ENCODE peak calls at places on chromosome 19, in seven cellular contexts. N is endodermal cell; Y is CD8-positive, alpha-beta T cell; P is right lobe of liver; L is GM20000; I is left ventricle myocardium inferior; D is heart right ventricle. M is an unnamed sample.

GRCh38 chr19:41535029-41535622 is 40.8 kb upstream of the CEACAM21 start:
- DNase-seq in N (no peak), Y (no peak), P (no peak), L (no peak), I (no peak), D (no peak), M (peak)

GRCh38 chr19:30149300-30149699 is 207.3 kb downstream of the URI1 start:
- DNase-seq in N (no peak), Y (no peak), P (no peak), L (no peak), I (no peak), D (no peak), M (no peak)

GRCh38 chr19:18477042-18477760 is 39.3 kb upstream of the ISYNA1 start:
- DNase-seq in N (no peak), Y (no peak), P (no peak), L (no peak), I (no peak), D (no peak), M (no peak)

GRCh38 chr19:53019684-53020083 is 6.0 kb downstream of the ERVV-1 start:
- DNase-seq in N (peak), Y (no peak), P (no peak), L (no peak), I (no peak), D (no peak), M (no peak)

GRCh38 chr19:5046339-5047039 is 77.6 kb downstream of the KDM4B start:
- DNase-seq in N (no peak), Y (no peak), P (no peak), L (no peak), I (no peak), D (no peak), M (no peak)

GRCh38 chr19:2110822-2111221 is 14.1 kb downstream of the IZUMO4 start:
- DNase-seq in N (peak), Y (no peak), P (no peak), L (no peak), I (no peak), D (no peak), M (no peak)

GRCh38 chr19:35288331-35288730 is 3.6 kb upstream of the MAG start:
- DNase-seq in N (no peak), Y (no peak), P (no peak), L (no peak), I (no peak), D (no peak), M (no peak)

GRCh38 chr19:14561832-14562351 is 10.0 kb downstream of the NDUFB7 start:
- DNase-seq in N (peak), Y (no peak), P (peak), L (peak), I (peak), D (peak), M (peak)

GRCh38 chr19:3818479-3818878 is 32.3 kb upstream of the MATK start:
- DNase-seq in N (no peak), Y (no peak), P (no peak), L (no peak), I (no peak), D (no peak), M (no peak)

GRCh38 chr19:27858981-27859581 is 1353.9 kb downstream of the UQCRFS1 start:
- DNase-seq in N (no peak), Y (no peak), P (no peak), L (no peak), I (no peak), D (no peak), M (no peak)

GRCh38 chr19:18397242-18398202 is at the start of gene LRRC25:
- DNase-seq in N (peak), Y (no peak), P (peak), L (peak), I (peak), D (peak), M (peak)

GRCh38 chr19:17420267-17420924 is 549 bp downstream of the MVB12A start:
- DNase-seq in N (peak), Y (peak), P (peak), L (peak), I (peak), D (peak), M (peak)

GRCh38 chr19:7142771-7143170 is 73.3 kb downstream of the ZNF557 start:
- DNase-seq in N (no peak), Y (no peak), P (no peak), L (no peak), I (no peak), D (no peak), M (no peak)

GRCh38 chr19:38583219-38583984 is 34.4 kb downstream of the MAP4K1 start:
- DNase-seq in N (no peak), Y (no peak), P (no peak), L (peak), I (no peak), D (no peak), M (peak)

GRCh38 chr19:53158119-53158656 is 665 bp downstream of the ZNF347 start:
- DNase-seq in N (peak), Y (peak), P (peak), L (peak), I (peak), D (peak), M (peak)

GRCh38 chr19:15223649-15224371 is 8.4 kb downstream of the EPHX3 start:
- DNase-seq in N (peak), Y (no peak), P (no peak), L (no peak), I (no peak), D (no peak), M (no peak)

GRCh38 chr19:18020212-18021067 is 12.5 kb downstream of the ARRDC2 start:
- DNase-seq in N (no peak), Y (no peak), P (peak), L (no peak), I (peak), D (peak), M (no peak)

GRCh38 chr19:52943884-52944643 is 18.6 kb downstream of the ZNF816 start:
- DNase-seq in N (peak), Y (no peak), P (no peak), L (no peak), I (no peak), D (no peak), M (no peak)

GRCh38 chr19:42229263-42229854 is 9.2 kb downstream of the ZNF526 start:
- DNase-seq in N (no peak), Y (no peak), P (no peak), L (no peak), I (no peak), D (no peak), M (no peak)

GRCh38 chr19:54158812-54159351 is 639 bp downstream of the LENG1 start:
- DNase-seq in N (no peak), Y (no peak), P (no peak), L (peak), I (no peak), D (no peak), M (peak)

GRCh38 chr19:6204212-6204611 is 68.7 kb downstream of the ACSBG2 start:
- DNase-seq in N (no peak), Y (no peak), P (no peak), L (no peak), I (no peak), D (no peak), M (no peak)

GRCh38 chr19:58035863-58036262 is 2.0 kb downstream of the ZSCAN1 start:
- DNase-seq in N (no peak), Y (no peak), P (no peak), L (no peak), I (no peak), D (no peak), M (no peak)

GRCh38 chr19:18514800-18515682 is 6.8 kb downstream of the ELL start:
- DNase-seq in N (no peak), Y (peak), P (peak), L (no peak), I (peak), D (peak), M (no peak)

GRCh38 chr19:35592226-35592625 is 6.3 kb downstream of the PMIS2 start:
- DNase-seq in N (peak), Y (no peak), P (no peak), L (peak), I (no peak), D (no peak), M (peak)

GRCh38 chr19:38705197-38706019 is 38.9 kb downstream of the CAPN12 start:
- DNase-seq in N (no peak), Y (no peak), P (no peak), L (no peak), I (peak), D (peak), M (no peak)

GRCh38 chr19:52217576-52217975 is 27.7 kb downstream of the PPP2R1A start:
- DNase-seq in N (peak), Y (no peak), P (no peak), L (no peak), I (no peak), D (no peak), M (no peak)

GRCh38 chr19:17220207-17220758 is 5.1 kb downstream of the USE1 start:
- DNase-seq in N (no peak), Y (no peak), P (no peak), L (no peak), I (no peak), D (no peak), M (no peak)

GRCh38 chr19:7928741-7929701 is 3.1 kb upstream of the CTXN1 start:
- DNase-seq in N (peak), Y (peak), P (peak), L (peak), I (no peak), D (no peak), M (peak)

GRCh38 chr19:23118400-23118799 is 1.6 kb downstream of the ZNF730 start:
- DNase-seq in N (no peak), Y (no peak), P (no peak), L (no peak), I (no peak), D (no peak), M (no peak)

GRCh38 chr19:11273288-11273687 is 11.0 kb upstream of the DOCK6 start:
- DNase-seq in N (no peak), Y (no peak), P (no peak), L (no peak), I (no peak), D (no peak), M (no peak)

GRCh38 chr19:43574424-43575155 is 737 bp downstream of the XRCC1 start:
- DNase-seq in N (no peak), Y (no peak), P (no peak), L (no peak), I (no peak), D (no peak), M (no peak)

GRCh38 chr19:11534538-11534937 is 4.1 kb upstream of the CNN1 start:
- DNase-seq in N (no peak), Y (no peak), P (no peak), L (no peak), I (no peak), D (no peak), M (no peak)

GRCh38 chr19:40811478-40812341 is 12.7 kb downstream of the EGLN2 start:
- DNase-seq in N (peak), Y (peak), P (no peak), L (no peak), I (no peak), D (no peak), M (no peak)

GRCh38 chr19:52734340-52734892 is 428 bp downstream of the ZNF611 start:
- DNase-seq in N (peak), Y (no peak), P (peak), L (peak), I (peak), D (peak), M (peak)

GRCh38 chr19:36528921-36529518 is 949 bp upstream of the ZNF260 start:
- DNase-seq in N (peak), Y (peak), P (no peak), L (peak), I (no peak), D (no peak), M (peak)

GRCh38 chr19:55176116-55176515 is 4.0 kb downstream of the SYT5 start:
- DNase-seq in N (no peak), Y (no peak), P (no peak), L (no peak), I (no peak), D (no peak), M (no peak)

GRCh38 chr19:57803594-57804325 is 11.0 kb downstream of the ZNF552 start:
- DNase-seq in N (peak), Y (no peak), P (peak), L (no peak), I (no peak), D (no peak), M (no peak)

GRCh38 chr19:53908106-53908932 is 759 bp upstream of the CACNG7 start:
- DNase-seq in N (peak), Y (peak), P (no peak), L (peak), I (no peak), D (peak), M (peak)

GRCh38 chr19:46043519-46043918 is 2.7 kb upstream of the IGFL4 start:
- DNase-seq in N (no peak), Y (no peak), P (no peak), L (no peak), I (no peak), D (no peak), M (no peak)
- TF ChIP-seq CTCF in N (no peak), Y (no peak), P (no peak), L (no peak), I (no peak), D (no peak), M (no peak)

GRCh38 chr19:50162988-50163387 is at the start of gene IZUMO2:
- DNase-seq in N (peak), Y (no peak), P (no peak), L (no peak), I (no peak), D (no peak), M (no peak)
- TF ChIP-seq CTCF in N (peak), Y (no peak), P (no peak), L (no peak), I (no peak), D (no peak), M (no peak)

DNA sequence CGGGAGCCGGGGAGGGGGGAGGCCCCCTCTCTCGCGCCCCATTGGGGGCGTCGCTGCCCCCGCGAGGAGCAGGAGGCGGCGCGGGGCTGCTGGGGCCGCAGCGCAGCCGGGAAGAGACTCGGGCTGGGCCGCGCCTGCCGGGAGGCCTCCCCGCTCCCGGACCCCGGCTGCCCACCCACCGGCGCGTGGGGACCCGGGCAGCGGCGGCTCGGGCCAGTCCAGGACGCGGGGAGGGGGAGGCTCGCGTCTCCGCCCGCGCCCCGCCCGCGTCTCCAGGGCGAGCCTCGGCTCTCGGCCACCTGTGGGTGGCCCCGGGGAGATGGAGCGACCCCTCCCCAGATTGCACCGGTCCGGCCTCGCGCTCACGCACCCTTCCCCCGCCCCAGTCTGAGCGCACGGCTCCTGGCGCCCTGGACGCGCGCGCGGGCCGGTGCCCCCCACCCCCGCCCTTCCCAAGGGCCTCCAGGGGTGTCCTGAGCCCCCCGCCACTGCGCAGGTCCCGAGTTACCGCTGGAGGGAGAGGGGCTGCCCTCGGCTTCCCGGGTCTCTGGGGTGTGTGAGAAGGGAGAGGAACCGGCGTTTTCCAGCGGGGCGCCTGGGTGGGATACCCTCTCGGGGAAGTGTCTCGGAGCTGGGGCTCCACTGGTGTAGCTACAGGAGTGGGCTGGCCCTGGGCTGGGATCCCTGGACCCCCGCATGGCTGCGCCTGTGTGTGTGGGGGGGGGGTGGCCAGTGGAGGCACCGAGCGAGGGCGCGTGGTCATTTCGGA is 645 bp downstream of the PALM start:
- DNase-seq in N (no peak), Y (no peak), P (no peak), L (no peak), I (no peak), D (no peak), M (no peak)
- TF ChIP-seq CTCF in N (no peak), Y (no peak), P (no peak), L (no peak), I (no peak), D (no peak), M (no peak)

GRCh38 chr19:48619692-48620565 is 623 bp downstream of the SPHK2 start:
- DNase-seq in N (peak), Y (no peak), P (no peak), L (no peak), I (no peak), D (no peak), M (no peak)

GRCh38 chr19:48617146-48617937 is 1.6 kb downstream of the RPL18 start:
- DNase-seq in N (peak), Y (no peak), P (no peak), L (no peak), I (no peak), D (no peak), M (no peak)

GRCh38 chr19:48616491-48617056 is 1.7 kb upstream of the FAM83E start:
- DNase-seq in N (peak), Y (no peak), P (no peak), L (no peak), I (no peak), D (no peak), M (no peak)

GRCh38 chr19:48618278-48618915 is 581 bp downstream of the RPL18 start:
- DNase-seq in N (no peak), Y (no peak), P (no peak), L (no peak), I (no peak), D (no peak), M (no peak)

GRCh38 chr19:48618916-48619691 is at the start of the genes RPL18 and SPHK2:
- DNase-seq in N (peak), Y (peak), P (peak), L (peak), I (peak), D (peak), M (peak)
- TF ChIP-seq CTCF in N (no peak), Y (no peak), P (peak), L (no peak), I (no peak), D (no peak), M (no peak)

DNA sequence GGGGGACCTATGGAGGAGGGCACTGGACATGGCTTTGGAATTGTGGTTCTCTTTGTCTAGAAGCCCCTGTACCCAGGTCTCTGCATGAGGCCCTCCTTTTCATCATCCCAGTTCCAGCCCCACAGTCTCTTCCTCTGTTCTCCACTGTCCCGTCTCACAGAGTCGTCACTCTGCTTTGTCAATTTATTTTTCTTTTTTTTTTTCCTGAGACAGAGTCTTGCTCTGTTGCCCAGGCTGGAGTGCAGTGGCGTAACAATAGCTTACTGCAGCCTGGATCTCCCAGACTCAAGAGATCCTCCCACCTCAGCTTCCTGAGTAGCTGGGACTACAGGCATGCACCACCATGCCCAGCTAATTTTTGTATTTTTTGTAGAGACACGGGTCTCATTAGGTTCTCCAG is 619 bp upstream of the EXOC3L2 start:
- DNase-seq in N (no peak), Y (no peak), P (no peak), L (no peak), I (no peak), D (no peak), M (no peak)
- TF ChIP-seq CTCF in N (no peak), Y (no peak), P (no peak), L (no peak), I (no peak), D (no peak), M (no peak)

DNA sequence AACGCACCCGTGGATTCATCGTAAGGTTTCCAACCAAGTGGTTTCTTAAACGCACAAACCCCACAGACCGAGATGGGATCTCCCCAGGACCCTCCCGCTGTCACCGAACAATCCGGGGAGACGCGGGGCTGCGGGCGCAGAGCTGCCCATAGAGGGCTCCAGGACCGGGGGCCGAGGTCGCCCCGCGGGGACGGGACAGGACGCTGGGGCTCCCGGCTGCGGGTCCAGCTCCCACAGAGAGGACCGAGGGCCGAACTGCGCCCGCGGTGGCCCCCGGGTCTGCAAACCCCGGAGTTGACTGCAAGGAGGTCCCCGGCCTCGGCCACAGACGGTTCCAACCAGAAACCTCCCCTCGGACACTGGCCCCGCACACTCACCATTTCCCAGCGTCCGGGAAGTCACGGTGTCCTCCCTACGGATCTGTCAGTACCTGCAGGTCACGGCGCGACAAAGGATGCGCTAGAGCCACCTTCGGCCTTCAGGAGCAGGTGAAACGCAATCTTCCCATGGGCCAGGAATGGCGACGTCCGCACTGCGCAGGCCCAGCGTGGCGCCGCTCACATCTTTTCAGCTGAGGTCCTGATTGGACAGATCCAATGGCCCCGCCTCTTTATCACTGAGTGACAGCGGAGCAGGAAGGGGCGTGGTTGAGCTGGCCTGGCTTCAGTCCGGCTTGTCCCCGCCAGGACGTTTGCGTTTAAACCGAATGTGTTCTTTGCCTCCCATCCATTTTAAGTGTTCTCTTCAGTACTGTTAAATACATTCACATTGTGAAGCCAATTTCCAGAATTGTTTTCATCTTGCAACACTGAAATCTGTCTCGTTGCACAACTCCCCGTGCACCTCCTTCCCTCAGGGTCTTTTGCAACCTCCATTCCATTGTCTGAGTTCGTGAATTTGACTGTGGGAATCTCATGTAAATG is at the start of gene ZNF14:
- DNase-seq in N (peak), Y (peak), P (peak), L (peak), I (peak), D (peak), M (peak)
- TF ChIP-seq CTCF in N (peak), Y (no peak), P (no peak), L (no peak), I (peak), D (no peak), M (peak)

M was measured in GM13977.